ENCODE peak calls at places on chromosomes 5 and 9, in five cellular contexts. U is H1, Z is GM12878, L is HCT116, V is K562. A is an unnamed sample.

GRCh38 chr9:119938871-119939270 is 569.6 kb upstream of the BRINP1 start:
- DNase-seq in U (no peak), Z (no peak), L (no peak), V (no peak), A (no peak)

GRCh38 chr9:93645921-93646639 is 69.7 kb downstream of the PHF2 start:
- DNase-seq in U (no peak), Z (no peak), L (no peak), V (no peak), A (no peak)

GRCh38 chr9:130360672-130361071 is 84.1 kb upstream of the ASS1 start:
- DNase-seq in U (no peak), Z (no peak), L (no peak), V (no peak), A (no peak)

GRCh38 chr5:1255081-1255561 is 29.9 kb downstream of the SLC6A18 start:
- DNase-seq in U (no peak), Z (no peak), L (no peak), V (no peak), A (no peak)

GRCh38 chr9:16787724-16788123 is 82.7 kb downstream of the BNC2 start:
- DNase-seq in U (no peak), Z (no peak), L (no peak), V (no peak), A (no peak)

GRCh38 chr5:38463634-38464521 is 92.6 kb downstream of the LIFR start:
- DNase-seq in U (no peak), Z (no peak), L (peak; percentile 84), V (no peak), A (no peak)

GRCh38 chr5:93990504-93991085 is 249.2 kb upstream of the POU5F2 start:
- DNase-seq in U (no peak), Z (no peak), L (no peak), V (no peak), A (no peak)

GRCh38 chr9:79902937-79903600 is 331.3 kb downstream of the TLE4 start:
- DNase-seq in U (no peak), Z (no peak), L (no peak), V (no peak), A (no peak)

GRCh38 chr5:172918421-172919371 is 40.5 kb upstream of the RPL26L1 start:
- DNase-seq in U (no peak), Z (no peak), L (no peak), V (no peak), A (no peak)

GRCh38 chr5:126878624-126879023 is 101.7 kb downstream of the LMNB1 start:
- DNase-seq in U (no peak), Z (no peak), L (no peak), V (no peak), A (no peak)

GRCh38 chr9:135608999-135609317 is 30.4 kb downstream of the GLT6D1 start:
- DNase-seq in U (no peak), Z (no peak), L (no peak), V (no peak), A (no peak)

GRCh38 chr5:82312373-82312856 is 34.3 kb upstream of the RPS23 start:
- DNase-seq in U (peak; percentile 21), Z (no peak), L (peak; percentile 54), V (peak; percentile 60), A (peak; percentile 52)

GRCh38 chr5:6766558-6767191 is 53.4 kb downstream of the TENT4A start:
- DNase-seq in U (no peak), Z (no peak), L (peak; percentile 77), V (no peak), A (no peak)

GRCh38 chr5:34591723-34592122 is 64.4 kb upstream of the RAI14 start:
- DNase-seq in U (no peak), Z (no peak), L (no peak), V (no peak), A (no peak)

GRCh38 chr5:173396311-173396993 is 68.2 kb upstream of the STC2 start:
- DNase-seq in U (peak; percentile 21), Z (no peak), L (peak; percentile 19), V (peak; percentile 22), A (peak; percentile 13)

GRCh38 chr5:126801992-126802294 is 25.0 kb downstream of the LMNB1 start:
- DNase-seq in U (no peak), Z (no peak), L (no peak), V (no peak), A (no peak)

GRCh38 chr9:92605224-92605623 is 64.7 kb downstream of the IPPK start:
- DNase-seq in U (no peak), Z (no peak), L (no peak), V (no peak), A (no peak)

GRCh38 chr9:124716795-124717194 is 54.3 kb downstream of the NR6A1 start:
- DNase-seq in U (no peak), Z (no peak), L (peak; percentile 64), V (no peak), A (no peak)

GRCh38 chr9:121577201-121577600 is 74.2 kb upstream of the DAB2IP start:
- DNase-seq in U (no peak), Z (no peak), L (no peak), V (no peak), A (no peak)

GRCh38 chr5:82246960-82247574 is 31.1 kb downstream of the RPS23 start:
- DNase-seq in U (no peak), Z (no peak), L (no peak), V (no peak), A (no peak)

GRCh38 chr5:3349704-3350565 is 245.7 kb upstream of the IRX1 start:
- DNase-seq in U (no peak), Z (no peak), L (no peak), V (no peak), A (no peak)

GRCh38 chr5:105978011-105978410 is 1692.7 kb downstream of the EFNA5 start:
- DNase-seq in U (no peak), Z (no peak), L (no peak), V (no peak), A (no peak)
- H3K9ac ChIP-seq in U (no peak overlapping the region), Z (no peak overlapping the region), L (no peak overlapping the region), V (no peak overlapping the region), A (no peak overlapping the region)

DNA sequence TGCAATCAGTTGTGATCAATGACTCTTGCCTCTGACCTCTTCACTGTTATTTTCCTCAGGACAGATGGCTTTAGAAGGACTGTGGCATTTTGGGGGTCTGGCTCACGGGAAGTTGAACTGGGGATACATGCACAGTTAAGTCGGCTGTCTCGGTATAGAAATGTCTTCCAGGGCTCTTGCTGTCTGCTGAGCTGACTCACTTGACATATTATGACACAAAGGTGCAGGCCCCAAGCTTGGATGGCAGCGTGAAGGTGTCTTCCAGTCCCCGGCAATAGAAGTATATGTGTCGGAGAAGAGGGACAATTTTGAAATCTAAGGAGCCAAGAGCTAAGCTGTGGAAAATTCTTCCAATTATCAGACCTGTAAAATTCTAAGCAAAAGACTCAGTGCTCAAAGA is 9.8 kb upstream of the ARSI start:
- DNase-seq in U (no peak), Z (no peak), L (no peak), V (no peak), A (no peak)
- H3K4me1 ChIP-seq in U (peaks cover 3% of the 10 kb centered on the region), Z (no peaks in the 10 kb centered on the region), L (peaks cover 7% of the 10 kb centered on the region), V (peaks cover 4% of the 10 kb centered on the region), A (peaks cover 6% of the 10 kb centered on the region)

DNA sequence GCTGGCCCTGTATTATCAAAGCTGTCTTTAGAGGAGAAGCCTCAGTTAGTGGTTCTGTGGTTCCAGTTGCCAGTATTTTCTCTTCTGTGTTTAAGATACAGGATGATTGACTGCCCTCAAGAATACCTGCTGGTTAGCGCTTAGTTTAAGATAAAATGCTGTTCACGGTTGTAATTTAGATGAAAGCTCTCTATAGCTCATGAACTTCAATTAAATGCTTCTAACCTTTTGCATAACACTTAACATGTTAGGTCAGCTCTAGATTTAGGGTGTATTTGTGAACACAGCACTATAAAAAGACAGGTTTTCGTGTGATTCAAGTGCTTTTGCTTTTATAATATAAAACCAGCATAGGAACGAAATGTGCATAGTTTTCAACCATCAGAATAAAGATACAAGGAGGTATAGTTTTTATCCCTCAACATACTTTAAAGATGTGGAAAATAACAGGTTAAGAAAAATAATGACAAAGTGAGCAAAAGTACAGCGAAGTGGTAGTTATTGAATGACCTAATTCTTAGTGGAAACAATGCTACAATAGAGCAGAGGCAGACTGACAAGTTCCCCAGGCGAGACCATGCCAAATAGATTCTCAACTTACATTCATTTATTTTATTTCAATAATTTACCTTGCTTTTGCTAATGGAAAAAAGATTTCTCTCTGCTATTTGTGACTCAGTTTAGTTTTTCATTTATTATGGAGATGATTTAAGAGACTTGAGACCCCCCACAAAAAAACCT is 602.6 kb upstream of the DMAC1 start:
- DNase-seq in U (no peak), Z (no peak), L (no peak), V (no peak), A (no peak)
- TF ChIP-seq ZNF274 in U (no peak), Z (no peak), L (no peak), V (no peak), A (no peak)

GRCh38 chr9:128206484-128206883 is 3.3 kb downstream of the DNM1 start:
- DNase-seq in U (no peak), Z (no peak), L (no peak), V (no peak), A (no peak)
- H3K9ac ChIP-seq in U (no peak overlapping the region), Z (no peak overlapping the region), L (no peak overlapping the region), V (peak overlapping the region; percentile 1), A (peak overlapping the region; percentile 2)

GRCh38 chr9:128080218-128080617 is 12.2 kb downstream of the SLC25A25 start:
- DNase-seq in U (no peak), Z (no peak), L (no peak), V (no peak), A (no peak)

GRCh38 chr9:128078504-128079434 is 10.7 kb downstream of the SLC25A25 start:
- DNase-seq in U (no peak), Z (no peak), L (peak; percentile 79), V (peak; percentile 79), A (no peak)

GRCh38 chr9:128084746-128085145 is 16.7 kb downstream of the SLC25A25 start:
- DNase-seq in U (no peak), Z (no peak), L (no peak), V (no peak), A (no peak)

GRCh38 chr9:128081052-128081451 is 13.0 kb downstream of the SLC25A25 start:
- DNase-seq in U (no peak), Z (no peak), L (no peak), V (peak; percentile 76), A (no peak)

DNA sequence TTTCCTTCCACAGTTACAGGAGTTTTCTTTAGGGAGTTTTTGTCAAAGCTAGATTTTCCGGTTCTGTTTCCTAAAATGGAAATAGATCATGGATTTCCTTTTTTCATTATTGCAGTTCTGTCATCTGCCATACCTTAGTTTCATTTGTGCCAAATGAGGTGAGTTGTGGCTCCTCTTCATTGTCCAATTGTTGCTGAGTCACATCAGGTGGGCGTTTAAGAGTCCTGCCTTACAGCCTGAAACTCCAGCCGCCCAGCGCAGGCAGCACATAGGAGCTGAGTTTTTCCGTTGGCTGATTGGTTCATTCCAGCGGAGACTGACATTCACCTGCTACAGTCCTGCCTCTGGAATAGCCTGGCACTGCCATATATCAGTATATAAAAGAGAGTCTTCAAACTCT is 14.1 kb downstream of the SLC25A25 start:
- DNase-seq in U (no peak), Z (no peak), L (peak; percentile 51), V (peak; percentile 66), A (no peak)
- H3K4me1 ChIP-seq in U (no peaks in the 10 kb centered on the region), Z (peaks cover 30% of the 10 kb centered on the region), L (peaks cover 57% of the 10 kb centered on the region), V (peaks cover 61% of the 10 kb centered on the region), A (peaks cover 3% of the 10 kb centered on the region)

A was measured in NT2/D1.